ENCODE peak calls at places on chromosomes 16 and 17, in ten cellular contexts. One of them, this sample, is unnamed.

GRCh38 chr16:12674096-12674495 is 129.6 kb downstream of the CPPED1 start:
- DNase-seq in CD8-positive, alpha-beta memory T cell: no peak
- DNase-seq in putamen: no peak
- DNase-seq in activated CD4-positive, CD25-positive, alpha-beta regulatory T cell: no peak
- DNase-seq in Karpas-422: no peak
- DNase-seq in NCI-H748 treated with DMSO at 0.1 percent for 48 hours: no peak
- DNase-seq in NCI-H1092 treated with DMSO at 0.1 percent for 48 hours: no peak
- DNase-seq in PC-9: no peak
- DNase-seq in astrocyte: peak; percentile 35
- DNase-seq in NCI-H460: no peak
- DNase-seq in this sample: no peak

GRCh38 chr17:29091591-29092291 is 48.8 kb downstream of the PIPOX start:
- DNase-seq in astrocyte: no peak
- DNase-seq in Karpas-422: no peak
- DNase-seq in PC-9: no peak
- DNase-seq in NCI-H1092 treated with DMSO at 0.1 percent for 48 hours: peak; percentile 97
- DNase-seq in activated CD4-positive, CD25-positive, alpha-beta regulatory T cell: no peak
- DNase-seq in NCI-H748 treated with DMSO at 0.1 percent for 48 hours: no peak
- DNase-seq in putamen: no peak
- DNase-seq in NCI-H460: no peak
- DNase-seq in CD8-positive, alpha-beta memory T cell: no peak
- DNase-seq in this sample: no peak

GRCh38 chr17:56708220-56708567 is 114.7 kb downstream of the NOG start:
- DNase-seq in PC-9: no peak
- DNase-seq in activated CD4-positive, CD25-positive, alpha-beta regulatory T cell: no peak
- DNase-seq in putamen: no peak
- DNase-seq in NCI-H748 treated with DMSO at 0.1 percent for 48 hours: no peak
- DNase-seq in Karpas-422: no peak
- DNase-seq in NCI-H1092 treated with DMSO at 0.1 percent for 48 hours: no peak
- DNase-seq in NCI-H460: no peak
- DNase-seq in astrocyte: peak; percentile 54
- DNase-seq in CD8-positive, alpha-beta memory T cell: no peak
- DNase-seq in this sample: no peak

GRCh38 chr17:1997587-1998425 is 27.3 kb downstream of the RTN4RL1 start:
- DNase-seq in activated CD4-positive, CD25-positive, alpha-beta regulatory T cell: no peak
- DNase-seq in putamen: no peak
- DNase-seq in astrocyte: no peak
- DNase-seq in NCI-H748 treated with DMSO at 0.1 percent for 48 hours: peak; percentile 28
- DNase-seq in Karpas-422: no peak
- DNase-seq in CD8-positive, alpha-beta memory T cell: no peak
- DNase-seq in NCI-H1092 treated with DMSO at 0.1 percent for 48 hours: peak; percentile 35
- DNase-seq in PC-9: no peak
- DNase-seq in NCI-H460: no peak
- DNase-seq in this sample: peak; percentile 74

GRCh38 chr16:48054881-48055601 is 100.8 kb downstream of the ABCC12 start:
- DNase-seq in putamen: peak; percentile 74
- DNase-seq in NCI-H460: peak; percentile 48
- DNase-seq in PC-9: peak; percentile 46
- DNase-seq in activated CD4-positive, CD25-positive, alpha-beta regulatory T cell: no peak
- DNase-seq in NCI-H1092 treated with DMSO at 0.1 percent for 48 hours: peak; percentile 85
- DNase-seq in astrocyte: peak; percentile 47
- DNase-seq in CD8-positive, alpha-beta memory T cell: no peak
- DNase-seq in Karpas-422: peak; percentile 93
- DNase-seq in NCI-H748 treated with DMSO at 0.1 percent for 48 hours: peak; percentile 3
- DNase-seq in this sample: peak; percentile 52

GRCh38 chr16:71383054-71383773 is 24.7 kb downstream of the CALB2 start:
- DNase-seq in Karpas-422: no peak
- DNase-seq in astrocyte: peak; percentile 20
- DNase-seq in activated CD4-positive, CD25-positive, alpha-beta regulatory T cell: no peak
- DNase-seq in NCI-H748 treated with DMSO at 0.1 percent for 48 hours: no peak
- DNase-seq in NCI-H1092 treated with DMSO at 0.1 percent for 48 hours: no peak
- DNase-seq in PC-9: peak; percentile 25
- DNase-seq in putamen: no peak
- DNase-seq in CD8-positive, alpha-beta memory T cell: no peak
- DNase-seq in NCI-H460: no peak
- DNase-seq in this sample: no peak

GRCh38 chr17:79819534-79820276 is 19.5 kb downstream of the CBX4 start:
- DNase-seq in NCI-H1092 treated with DMSO at 0.1 percent for 48 hours: no peak
- DNase-seq in Karpas-422: no peak
- DNase-seq in astrocyte: no peak
- DNase-seq in CD8-positive, alpha-beta memory T cell: no peak
- DNase-seq in NCI-H460: no peak
- DNase-seq in PC-9: no peak
- DNase-seq in activated CD4-positive, CD25-positive, alpha-beta regulatory T cell: no peak
- DNase-seq in NCI-H748 treated with DMSO at 0.1 percent for 48 hours: no peak
- DNase-seq in putamen: no peak
- DNase-seq in this sample: no peak

GRCh38 chr17:82317394-82318168 is at the start of gene CD7:
- DNase-seq in CD8-positive, alpha-beta memory T cell: peak; percentile 85
- DNase-seq in astrocyte: no peak
- DNase-seq in PC-9: no peak
- DNase-seq in activated CD4-positive, CD25-positive, alpha-beta regulatory T cell: peak; percentile 43
- DNase-seq in NCI-H460: no peak
- DNase-seq in NCI-H748 treated with DMSO at 0.1 percent for 48 hours: no peak
- DNase-seq in Karpas-422: no peak
- DNase-seq in NCI-H1092 treated with DMSO at 0.1 percent for 48 hours: no peak
- DNase-seq in putamen: no peak
- DNase-seq in this sample: no peak

GRCh38 chr17:4536259-4536741 is 18.9 kb downstream of the MYBBP1A start:
- DNase-seq in NCI-H460: no peak
- DNase-seq in astrocyte: peak; percentile 5
- DNase-seq in CD8-positive, alpha-beta memory T cell: no peak
- DNase-seq in activated CD4-positive, CD25-positive, alpha-beta regulatory T cell: no peak
- DNase-seq in NCI-H1092 treated with DMSO at 0.1 percent for 48 hours: no peak
- DNase-seq in NCI-H748 treated with DMSO at 0.1 percent for 48 hours: no peak
- DNase-seq in PC-9: no peak
- DNase-seq in putamen: no peak
- DNase-seq in Karpas-422: peak; percentile 58
- DNase-seq in this sample: no peak

GRCh38 chr16:79169239-79169638 is 431.3 kb downstream of the MAF start:
- DNase-seq in activated CD4-positive, CD25-positive, alpha-beta regulatory T cell: no peak
- DNase-seq in Karpas-422: no peak
- DNase-seq in astrocyte: no peak
- DNase-seq in NCI-H1092 treated with DMSO at 0.1 percent for 48 hours: no peak
- DNase-seq in NCI-H460: no peak
- DNase-seq in PC-9: no peak
- DNase-seq in NCI-H748 treated with DMSO at 0.1 percent for 48 hours: no peak
- DNase-seq in CD8-positive, alpha-beta memory T cell: no peak
- DNase-seq in putamen: no peak
- DNase-seq in this sample: no peak

GRCh38 chr17:37672545-37673078 is 29.4 kb upstream of the DDX52 start:
- DNase-seq in activated CD4-positive, CD25-positive, alpha-beta regulatory T cell: no peak
- DNase-seq in NCI-H748 treated with DMSO at 0.1 percent for 48 hours: no peak
- DNase-seq in NCI-H460: no peak
- DNase-seq in astrocyte: peak; percentile 9
- DNase-seq in putamen: no peak
- DNase-seq in PC-9: no peak
- DNase-seq in CD8-positive, alpha-beta memory T cell: no peak
- DNase-seq in NCI-H1092 treated with DMSO at 0.1 percent for 48 hours: no peak
- DNase-seq in Karpas-422: no peak
- DNase-seq in this sample: no peak

GRCh38 chr17:3026856-3027751 is 36.3 kb downstream of the OR1D5 start:
- DNase-seq in NCI-H1092 treated with DMSO at 0.1 percent for 48 hours: no peak
- DNase-seq in CD8-positive, alpha-beta memory T cell: no peak
- DNase-seq in NCI-H748 treated with DMSO at 0.1 percent for 48 hours: no peak
- DNase-seq in NCI-H460: no peak
- DNase-seq in Karpas-422: no peak
- DNase-seq in PC-9: no peak
- DNase-seq in activated CD4-positive, CD25-positive, alpha-beta regulatory T cell: no peak
- DNase-seq in astrocyte: no peak
- DNase-seq in putamen: no peak
- DNase-seq in this sample: no peak

GRCh38 chr17:39769974-39770587 is 32.3 kb downstream of the GRB7 start:
- DNase-seq in NCI-H748 treated with DMSO at 0.1 percent for 48 hours: peak; percentile 45
- DNase-seq in CD8-positive, alpha-beta memory T cell: peak; percentile 76
- DNase-seq in Karpas-422: peak; percentile 72
- DNase-seq in NCI-H1092 treated with DMSO at 0.1 percent for 48 hours: no peak
- DNase-seq in astrocyte: peak; percentile 75
- DNase-seq in putamen: no peak
- DNase-seq in NCI-H460: no peak
- DNase-seq in PC-9: peak; percentile 66
- DNase-seq in activated CD4-positive, CD25-positive, alpha-beta regulatory T cell: peak; percentile 40
- DNase-seq in this sample: peak; percentile 100

GRCh38 chr17:72461757-72462156 is 340.9 kb downstream of the SOX9 start:
- DNase-seq in astrocyte: no peak
- DNase-seq in PC-9: no peak
- DNase-seq in putamen: no peak
- DNase-seq in NCI-H1092 treated with DMSO at 0.1 percent for 48 hours: no peak
- DNase-seq in Karpas-422: no peak
- DNase-seq in CD8-positive, alpha-beta memory T cell: no peak
- DNase-seq in NCI-H460: no peak
- DNase-seq in NCI-H748 treated with DMSO at 0.1 percent for 48 hours: no peak
- DNase-seq in activated CD4-positive, CD25-positive, alpha-beta regulatory T cell: no peak
- DNase-seq in this sample: no peak

GRCh38 chr16:4608704-4608980 is 6.0 kb downstream of the UBALD1 start:
- DNase-seq in activated CD4-positive, CD25-positive, alpha-beta regulatory T cell: no peak
- DNase-seq in Karpas-422: no peak
- DNase-seq in CD8-positive, alpha-beta memory T cell: no peak
- DNase-seq in PC-9: no peak
- DNase-seq in NCI-H1092 treated with DMSO at 0.1 percent for 48 hours: no peak
- DNase-seq in putamen: no peak
- DNase-seq in astrocyte: no peak
- DNase-seq in NCI-H748 treated with DMSO at 0.1 percent for 48 hours: no peak
- DNase-seq in NCI-H460: no peak
- DNase-seq in this sample: no peak

GRCh38 chr16:77951788-77952187 is 70.6 kb upstream of the CLEC3A start:
- DNase-seq in putamen: no peak
- DNase-seq in CD8-positive, alpha-beta memory T cell: no peak
- DNase-seq in Karpas-422: peak; percentile 83
- DNase-seq in NCI-H748 treated with DMSO at 0.1 percent for 48 hours: peak; percentile 53
- DNase-seq in NCI-H460: peak; percentile 13
- DNase-seq in NCI-H1092 treated with DMSO at 0.1 percent for 48 hours: peak; percentile 67
- DNase-seq in PC-9: no peak
- DNase-seq in activated CD4-positive, CD25-positive, alpha-beta regulatory T cell: no peak
- DNase-seq in astrocyte: no peak
- DNase-seq in this sample: peak; percentile 5

GRCh38 chr17:9647014-9647413 is 1.7 kb downstream of the USP43 start:
- DNase-seq in PC-9: peak; percentile 71
- DNase-seq in astrocyte: no peak
- DNase-seq in NCI-H460: no peak
- DNase-seq in Karpas-422: no peak
- DNase-seq in activated CD4-positive, CD25-positive, alpha-beta regulatory T cell: no peak
- DNase-seq in CD8-positive, alpha-beta memory T cell: no peak
- DNase-seq in NCI-H748 treated with DMSO at 0.1 percent for 48 hours: peak; percentile 26
- DNase-seq in NCI-H1092 treated with DMSO at 0.1 percent for 48 hours: no peak
- DNase-seq in putamen: no peak
- DNase-seq in this sample: peak; percentile 42

GRCh38 chr17:78611636-78612035 is 34.4 kb upstream of the DNAH17 start:
- DNase-seq in NCI-H748 treated with DMSO at 0.1 percent for 48 hours: no peak
- DNase-seq in PC-9: no peak
- DNase-seq in NCI-H1092 treated with DMSO at 0.1 percent for 48 hours: no peak
- DNase-seq in putamen: no peak
- DNase-seq in activated CD4-positive, CD25-positive, alpha-beta regulatory T cell: no peak
- DNase-seq in CD8-positive, alpha-beta memory T cell: no peak
- DNase-seq in astrocyte: no peak
- DNase-seq in Karpas-422: no peak
- DNase-seq in NCI-H460: no peak
- DNase-seq in this sample: no peak

GRCh38 chr16:49416276-49416675 is 42.7 kb downstream of the C16orf78 start:
- DNase-seq in CD8-positive, alpha-beta memory T cell: no peak
- DNase-seq in NCI-H748 treated with DMSO at 0.1 percent for 48 hours: no peak
- DNase-seq in putamen: no peak
- DNase-seq in NCI-H1092 treated with DMSO at 0.1 percent for 48 hours: no peak
- DNase-seq in Karpas-422: no peak
- DNase-seq in astrocyte: no peak
- DNase-seq in NCI-H460: no peak
- DNase-seq in PC-9: no peak
- DNase-seq in activated CD4-positive, CD25-positive, alpha-beta regulatory T cell: no peak
- DNase-seq in this sample: no peak

GRCh38 chr17:62804822-62805221 is 3.3 kb downstream of the MARCHF10 start:
- DNase-seq in PC-9: peak; percentile 78
- DNase-seq in astrocyte: peak; percentile 78
- DNase-seq in NCI-H1092 treated with DMSO at 0.1 percent for 48 hours: no peak
- DNase-seq in putamen: no peak
- DNase-seq in Karpas-422: no peak
- DNase-seq in activated CD4-positive, CD25-positive, alpha-beta regulatory T cell: no peak
- DNase-seq in NCI-H460: peak; percentile 58
- DNase-seq in CD8-positive, alpha-beta memory T cell: no peak
- DNase-seq in NCI-H748 treated with DMSO at 0.1 percent for 48 hours: no peak
- DNase-seq in this sample: peak; percentile 33

GRCh38 chr16:30541502-30542329 is 7.1 kb upstream of the ZNF747 start:
- DNase-seq in NCI-H1092 treated with DMSO at 0.1 percent for 48 hours: no peak
- DNase-seq in putamen: no peak
- DNase-seq in Karpas-422: no peak
- DNase-seq in PC-9: no peak
- DNase-seq in astrocyte: peak; percentile 55
- DNase-seq in NCI-H748 treated with DMSO at 0.1 percent for 48 hours: no peak
- DNase-seq in NCI-H460: no peak
- DNase-seq in activated CD4-positive, CD25-positive, alpha-beta regulatory T cell: no peak
- DNase-seq in CD8-positive, alpha-beta memory T cell: no peak
- DNase-seq in this sample: no peak

GRCh38 chr17:54157542-54157941 is 334.8 kb downstream of the KIF2B start:
- DNase-seq in astrocyte: no peak
- DNase-seq in NCI-H748 treated with DMSO at 0.1 percent for 48 hours: no peak
- DNase-seq in putamen: no peak
- DNase-seq in CD8-positive, alpha-beta memory T cell: no peak
- DNase-seq in NCI-H1092 treated with DMSO at 0.1 percent for 48 hours: no peak
- DNase-seq in activated CD4-positive, CD25-positive, alpha-beta regulatory T cell: no peak
- DNase-seq in NCI-H460: no peak
- DNase-seq in Karpas-422: no peak
- DNase-seq in PC-9: no peak
- DNase-seq in this sample: no peak

This sample was measured in Calu3.